ENCODE peak calls at places on chromosome 21, in six cellular contexts. U is AG08396, B is GM13977, V is HS-5, S is lower leg skin, O is ELR. R is an unnamed sample.

GRCh38 chr21:45004481-45005263 is 64.8 kb downstream of the SLX9 start:
- DNase-seq in U (no peak), B (no peak), V (no peak), S (no peak), O (peak; percentile 43), R (no peak)

GRCh38 chr21:38910390-38911008 is 104.8 kb downstream of the ETS2 start:
- DNase-seq in U (no peak), B (no peak), V (no peak), S (no peak), O (peak; percentile 45), R (no peak)

GRCh38 chr21:27649323-27649722 is 682.4 kb upstream of the ADAMTS5 start:
- DNase-seq in U (peak; percentile 52), B (no peak), V (peak; percentile 93), S (no peak), O (peak; percentile 94), R (no peak)

GRCh38 chr21:31260790-31261189 is 83.3 kb downstream of the TIAM1 start:
- DNase-seq in U (no peak), B (no peak), V (no peak), S (no peak), O (peak; percentile 6), R (no peak)

GRCh38 chr21:42312626-42313104 is 2.5 kb downstream of the TFF3 start:
- DNase-seq in U (no peak), B (no peak), V (no peak), S (peak; percentile 76), O (no peak), R (no peak)

GRCh38 chr21:16633851-16634521 is 878.9 kb upstream of the CXADR start:
- DNase-seq in U (no peak), B (no peak), V (no peak), S (no peak), O (no peak), R (no peak)

GRCh38 chr21:41148798-41149197 is 19.2 kb upstream of the BACE2 start:
- DNase-seq in U (no peak), B (no peak), V (no peak), S (no peak), O (no peak), R (no peak)

GRCh38 chr21:40853956-40854688 is 7.2 kb upstream of the DSCAM start:
- DNase-seq in U (no peak), B (no peak), V (no peak), S (no peak), O (no peak), R (no peak)

GRCh38 chr21:29645666-29646553 is 293.9 kb downstream of the GRIK1 start:
- DNase-seq in U (no peak), B (no peak), V (no peak), S (no peak), O (no peak), R (no peak)

GRCh38 chr21:41653944-41654625 is 112.8 kb downstream of the RIPK4 start:
- DNase-seq in U (peak; percentile 64), B (no peak), V (no peak), S (peak; percentile 75), O (no peak), R (no peak)

GRCh38 chr21:36385909-36386642 is 884 bp downstream of the CHAF1B start:
- DNase-seq in U (no peak), B (no peak), V (no peak), S (no peak), O (peak; percentile 37), R (no peak)

GRCh38 chr21:40752125-40752524 is 94.8 kb downstream of the DSCAM start:
- DNase-seq in U (no peak), B (no peak), V (no peak), S (no peak), O (no peak), R (no peak)

GRCh38 chr21:46189213-46189958 is 5.1 kb upstream of the SPATC1L start:
- DNase-seq in U (peak; percentile 50), B (no peak), V (no peak), S (no peak), O (peak; percentile 59), R (peak; percentile 42)

GRCh38 chr21:37878946-37879660 is 37.2 kb downstream of the KCNJ6 start:
- DNase-seq in U (peak; percentile 34), B (no peak), V (peak; percentile 81), S (no peak), O (peak; percentile 97), R (no peak)

R was measured in dorsolateral prefrontal cortex.